ENCODE peak calls at places on chromosomes 4 and X, in four cellular contexts. H is tibial nerve, F is lower lobe of right lung, U is heart right ventricle. A is an unnamed sample.

GRCh38 chr4:76881375-76881774 is 16.6 kb downstream of the SOWAHB start:
- DNase-seq in U (no peak), H (no peak), F (no peak), A (no peak)

GRCh38 chrX:118751950-118752783 is 24.8 kb downstream of the IL13RA1 start:
- DNase-seq in U (no peak), F (no peak), H (no peak), A (no peak)

GRCh38 chr4:173381610-173382009 is 10.9 kb downstream of the SAP30 start:
- DNase-seq in H (no peak), F (no peak), U (no peak), A (no peak)

GRCh38 chr4:112075129-112075753 is 70.0 kb upstream of the FAM241A start:
- DNase-seq in U (no peak), F (no peak), H (no peak), A (no peak)

GRCh38 chr4:52984469-52984868 is 122.4 kb downstream of the RASL11B start:
- DNase-seq in H (no peak), U (no peak), F (no peak), A (no peak)

GRCh38 chr4:29708473-29708872 is 1011.7 kb upstream of the PCDH7 start:
- DNase-seq in U (no peak), H (no peak), F (no peak), A (no peak)

GRCh38 chr4:104860227-104861123 is 286.2 kb upstream of the TET2 start:
- DNase-seq in U (no peak), H (peak; percentile 33), F (no peak), A (peak; percentile 9)

GRCh38 chr4:170089274-170089742 is 448 bp downstream of the AADAT start:
- DNase-seq in H (no peak), U (no peak), F (peak; percentile 43), A (peak; percentile 38)

GRCh38 chr4:8291036-8291682 is 21.6 kb downstream of the HTRA3 start:
- DNase-seq in H (no peak), U (no peak), F (peak; percentile 28), A (no peak)

DNA sequence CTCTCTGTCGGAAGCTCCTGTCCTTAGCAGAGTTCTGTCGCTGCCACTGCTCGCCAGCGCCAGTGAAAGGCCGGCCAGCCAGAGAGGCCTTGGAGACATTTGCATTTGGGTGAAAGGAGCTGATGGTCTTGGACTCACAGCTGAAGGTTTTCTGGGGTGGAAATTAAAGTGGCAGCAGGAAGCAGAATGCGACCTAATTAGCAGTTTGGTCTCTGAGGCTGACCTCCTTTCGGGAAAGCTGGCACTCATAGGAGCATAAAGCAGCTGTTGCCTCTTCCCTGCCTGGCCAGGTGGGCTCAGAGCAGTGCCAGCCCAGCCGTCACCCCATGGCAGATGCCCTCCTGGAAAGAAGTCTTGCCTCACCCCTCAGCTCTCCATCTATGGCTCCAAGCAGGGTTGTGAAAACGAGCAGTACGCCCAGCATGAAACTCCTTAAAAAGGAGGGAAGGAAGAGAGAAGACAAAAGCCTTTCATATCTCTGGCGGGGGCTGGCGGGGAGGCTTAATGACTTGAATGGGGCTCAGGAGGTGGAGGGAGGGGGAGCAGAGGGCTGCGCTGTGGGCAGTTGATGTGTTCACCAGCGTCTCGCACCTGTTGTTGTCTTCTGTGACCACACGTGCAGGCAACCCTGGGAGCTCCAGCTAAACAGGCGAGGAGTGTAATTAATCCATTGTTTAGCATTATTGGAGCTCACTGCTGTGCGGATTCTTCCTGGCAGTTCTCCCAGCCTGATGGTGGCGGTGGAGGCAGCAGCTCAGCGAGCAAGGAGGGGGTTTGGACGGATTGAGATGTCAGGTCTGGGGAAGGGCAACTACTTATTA is 264.0 kb downstream of the MID1IP1 start:
- DNase-seq in U (no peak), H (no peak), F (no peak), A (peak; percentile 1)
- H3K27ac ChIP-seq in U (no peak overlapping the region), H (no peak overlapping the region), F (no peak overlapping the region), A (peak overlapping the region; percentile 30)

GRCh38 chrX:154074199-154074598 is 23.3 kb downstream of the MECP2 start:
- DNase-seq in F (no peak), U (no peak), H (no peak), A (no peak)

GRCh38 chrX:154068560-154068959 is 29.0 kb downstream of the MECP2 start:
- DNase-seq in U (no peak), F (no peak), H (no peak), A (no peak)

DNA sequence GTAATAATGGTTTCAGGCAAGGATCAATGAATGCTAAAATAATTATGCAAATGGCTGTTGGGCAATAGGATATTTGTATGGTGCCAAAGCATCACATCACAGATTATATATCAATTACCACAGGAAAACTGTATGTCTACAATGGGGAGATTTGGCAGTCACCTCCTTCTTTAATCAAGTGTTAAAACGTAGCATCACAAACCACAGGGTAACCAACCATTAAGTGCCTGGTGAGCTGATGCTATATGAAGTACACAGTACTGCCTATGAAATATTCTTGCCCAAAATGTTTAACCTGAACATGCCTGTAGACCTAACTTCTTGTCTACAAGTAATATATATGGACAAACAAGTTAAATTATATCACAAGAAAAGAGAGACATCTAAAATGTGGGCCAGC is 25.3 kb downstream of the MECP2 start:
- DNase-seq in U (no peak), H (no peak), F (no peak), A (no peak)
- H3K27ac ChIP-seq in U (no peak overlapping the region), H (no peak overlapping the region), F (no peak overlapping the region), A (no peak overlapping the region)

GRCh38 chr4:87118421-87118820 is 102.0 kb downstream of the KLHL8 start:
- DNase-seq in U (no peak), F (no peak), H (no peak), A (no peak)

GRCh38 chr4:87118826-87119225 is 101.6 kb downstream of the KLHL8 start:
- DNase-seq in F (no peak), U (no peak), H (no peak), A (no peak)

GRCh38 chr4:87117730-87118075 is 102.7 kb downstream of the KLHL8 start:
- DNase-seq in U (no peak), H (no peak), F (no peak), A (peak; percentile 26)

GRCh38 chr4:87116230-87116629 is 104.2 kb downstream of the KLHL8 start:
- DNase-seq in U (no peak), H (no peak), F (no peak), A (no peak)

GRCh38 chr4:87117051-87117729 is 103.2 kb downstream of the KLHL8 start:
- DNase-seq in U (no peak), F (no peak), H (no peak), A (no peak)
- H3K27ac ChIP-seq in U (peak overlapping the region; percentile 44), F (peak overlapping the region; percentile 37), H (no peak overlapping the region), A (no peak overlapping the region)

GRCh38 chrX:43707812-43708548 is 51.9 kb downstream of the MAOA start:
- DNase-seq in H (peak; percentile 19), U (peak; percentile 23), F (peak; percentile 53), A (no peak)
- H3K27ac ChIP-seq in H (no peak overlapping the region), U (peak overlapping the region; percentile 77), F (peak overlapping the region; percentile 79), A (peak overlapping the region; percentile 21)

DNA sequence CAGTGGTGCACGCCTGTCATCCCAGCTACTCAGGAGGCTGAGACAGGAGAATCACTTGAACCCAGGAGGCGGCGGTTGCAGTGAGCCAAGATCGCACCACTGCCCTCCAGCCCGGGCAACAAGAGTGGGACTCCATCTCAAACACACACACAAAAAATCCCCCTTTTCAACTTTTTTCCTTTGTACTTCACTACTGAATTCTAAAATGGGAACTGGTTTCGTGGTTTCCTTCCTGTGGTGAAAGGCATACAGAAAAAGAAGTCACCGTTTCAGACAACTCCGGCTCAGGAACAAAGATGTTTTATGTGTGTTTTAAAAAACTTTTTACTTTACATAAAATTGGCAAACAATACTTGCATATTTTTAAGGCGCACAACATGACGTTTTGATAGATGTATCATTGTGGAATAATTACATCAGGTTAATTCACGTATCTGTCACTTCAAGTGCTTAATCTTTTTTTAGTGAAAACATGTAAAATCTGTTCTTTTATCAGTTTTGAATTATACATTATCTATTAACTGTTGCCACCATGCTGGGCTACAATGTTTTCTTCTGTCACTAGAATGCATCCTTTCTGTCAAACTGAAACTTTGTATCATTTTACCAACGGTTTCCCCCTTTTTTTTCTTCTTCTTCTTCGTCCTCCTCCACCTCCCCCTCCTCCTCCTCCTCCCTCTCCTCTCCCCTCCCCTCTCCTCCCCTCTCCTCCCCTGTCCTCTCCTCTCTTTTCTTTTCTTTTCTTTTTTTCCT is 186.0 kb downstream of the CRLF2 start:
- DNase-seq in F (no peak), U (no peak), H (no peak), A (no peak)
- H3K27ac ChIP-seq in F (no peak overlapping the region), U (no peak overlapping the region), H (no peak overlapping the region), A (no peak overlapping the region)

GRCh38 chr4:73815145-73815544 is 21.3 kb upstream of the CXCL6 start:
- DNase-seq in F (no peak), H (no peak), U (no peak), A (no peak)

GRCh38 chr4:73814679-73815078 is 21.8 kb upstream of the CXCL6 start:
- DNase-seq in U (no peak), F (no peak), H (no peak), A (no peak)

GRCh38 chr4:73816814-73817213 is 19.7 kb upstream of the CXCL6 start:
- DNase-seq in H (no peak), F (no peak), U (no peak), A (no peak)

GRCh38 chr4:73821325-73821724 is 15.2 kb upstream of the CXCL6 start:
- DNase-seq in H (no peak), U (no peak), F (no peak), A (no peak)

GRCh38 chr4:73817341-73817740 is 19.1 kb upstream of the CXCL6 start:
- DNase-seq in F (no peak), H (no peak), U (no peak), A (no peak)
- H3K27ac ChIP-seq in F (no peak overlapping the region), H (no peak overlapping the region), U (no peak overlapping the region), A (no peak overlapping the region)

GRCh38 chr4:39850727-39851126 is 127.0 kb downstream of the PDS5A start:
- DNase-seq in H (no peak), U (no peak), F (no peak), A (no peak)
- H3K27ac ChIP-seq in H (no peak overlapping the region), U (no peak overlapping the region), F (no peak overlapping the region), A (no peak overlapping the region)

GRCh38 chr4:66568431-66568830 is 898.1 kb upstream of the EPHA5 start:
- DNase-seq in H (no peak), F (no peak), U (no peak), A (no peak)

GRCh38 chr4:66567551-66567950 is 897.3 kb upstream of the EPHA5 start:
- DNase-seq in F (no peak), H (no peak), U (no peak), A (no peak)

GRCh38 chr4:66568001-66568400 is 897.7 kb upstream of the EPHA5 start:
- DNase-seq in H (no peak), F (no peak), U (no peak), A (no peak)

GRCh38 chr4:66564901-66565648 is 894.8 kb upstream of the EPHA5 start:
- DNase-seq in H (no peak), U (no peak), F (no peak), A (no peak)

DNA sequence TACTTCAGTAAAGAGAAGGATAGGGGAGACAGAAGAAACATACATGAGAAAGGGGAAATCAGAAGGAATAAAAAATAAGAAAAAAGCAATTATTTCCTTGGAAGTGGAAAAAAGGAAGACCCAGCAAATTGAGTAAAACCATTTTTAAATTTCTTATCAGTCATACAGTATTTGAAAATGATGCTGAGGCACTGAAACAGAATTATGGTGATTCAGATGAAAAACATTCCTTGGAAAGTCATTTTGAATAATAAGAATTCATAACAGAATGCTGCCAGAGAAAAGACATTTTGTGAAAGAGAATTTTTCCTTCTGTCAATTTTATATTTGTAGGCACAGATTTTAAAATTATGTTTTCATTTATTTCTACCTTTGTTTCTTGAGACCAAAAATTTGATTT is 895.5 kb upstream of the EPHA5 start:
- DNase-seq in U (no peak), F (no peak), H (no peak), A (no peak)
- H3K27ac ChIP-seq in U (no peak overlapping the region), F (no peak overlapping the region), H (no peak overlapping the region), A (no peak overlapping the region)

GRCh38 chr4:83109480-83110221 is 4.9 kb downstream of the PLAC8 start:
- DNase-seq in F (peak; percentile 66), H (no peak), U (peak; percentile 36), A (peak; percentile 4)
- H3K27ac ChIP-seq in F (peak overlapping the region; percentile 84), H (no peak overlapping the region), U (peak overlapping the region; percentile 22), A (no peak overlapping the region)

A was measured in caudate nucleus.